ENCODE peak calls at places on chromosomes 7 and 10, in five cellular contexts. Z is GM23248, V is HCT116, U is neuronal stem cell, X is mesenchymal stem cell. S is an unnamed sample.

GRCh38 chr7:110539216-110539615 is 551.7 kb upstream of the LRRN3 start:
- DNase-seq in X (peak; percentile 34), V (no peak), U (no peak), Z (no peak), S (no peak)

GRCh38 chr7:46226860-46227259 is 305.8 kb upstream of the IGFBP3 start:
- DNase-seq in U (no peak), V (no peak), X (no peak), Z (peak; percentile 24), S (no peak)

GRCh38 chr10:22481106-22481505 is 135.8 kb downstream of the SPAG6 start:
- DNase-seq in Z (no peak), V (no peak), U (no peak), X (no peak), S (no peak)

GRCh38 chr10:70786799-70787415 is 1.7 kb upstream of the TBATA start:
- DNase-seq in Z (peak; percentile 70), U (no peak), X (peak; percentile 27), V (no peak), S (no peak)

GRCh38 chr7:139798892-139799291 is 21.1 kb upstream of the HIPK2 start:
- DNase-seq in U (no peak), X (no peak), Z (no peak), V (no peak), S (no peak)

GRCh38 chr10:107790271-107790670 is 625.8 kb upstream of the SORCS1 start:
- DNase-seq in X (peak; percentile 6), U (no peak), Z (peak; percentile 53), V (no peak), S (no peak)

GRCh38 chr7:135801045-135801693 is 52.6 kb upstream of the FAM180A start:
- DNase-seq in Z (peak; percentile 83), U (peak; percentile 61), V (peak; percentile 58), X (peak; percentile 76), S (peak; percentile 38)

GRCh38 chr7:43750016-43750887 is 8.2 kb upstream of the BLVRA start:
- DNase-seq in X (no peak), V (no peak), Z (no peak), U (no peak), S (no peak)

GRCh38 chr10:60384708-60385398 is 4.8 kb downstream of the ANK3 start:
- DNase-seq in V (peak; percentile 63), X (peak; percentile 69), U (no peak), Z (peak; percentile 96), S (no peak)

GRCh38 chr7:50608196-50608906 is 43.1 kb upstream of the DDC start:
- DNase-seq in U (no peak), Z (no peak), X (peak; percentile 10), V (no peak), S (peak; percentile 33)

DNA sequence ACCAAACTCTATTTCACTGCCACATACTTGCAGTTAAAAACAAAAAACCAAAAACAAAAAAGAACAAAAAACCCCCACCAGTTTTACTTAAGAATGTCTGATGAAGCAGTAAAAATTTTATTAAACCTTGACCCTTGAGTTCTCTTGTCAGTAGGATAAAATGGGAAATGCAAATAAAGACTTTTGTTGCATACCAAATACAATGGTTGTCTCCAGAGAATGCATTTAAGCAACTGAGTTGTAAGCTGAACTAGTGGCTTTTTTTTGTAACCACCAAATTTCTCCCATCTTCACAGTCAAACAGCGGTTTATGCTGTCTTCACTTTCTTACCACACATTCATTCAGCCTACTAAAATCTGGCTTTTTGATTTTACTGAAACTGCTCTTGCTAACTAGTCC is 3.1 kb downstream of the SYPL1 start:
- DNase-seq in V (no peak), Z (no peak), X (no peak), U (no peak), S (no peak)
- H3K4me1 ChIP-seq in V (peaks cover 4% of the 10 kb centered on the region), Z (peaks cover 29% of the 10 kb centered on the region), X (no peaks in the 10 kb centered on the region), U (no peaks in the 10 kb centered on the region), S (peaks cover 15% of the 10 kb centered on the region)

GRCh38 chr10:44961231-44961571 is 1.6 kb downstream of the RASSF4 start:
- DNase-seq in Z (no peak), X (no peak), U (no peak), V (no peak), S (peak; percentile 17)

GRCh38 chr10:44961931-44962750 is 2.5 kb downstream of the RASSF4 start:
- DNase-seq in X (no peak), V (no peak), Z (no peak), U (no peak), S (peak; percentile 17)

GRCh38 chr10:44965104-44965503 is 5.5 kb downstream of the RASSF4 start:
- DNase-seq in X (no peak), U (no peak), V (no peak), Z (no peak), S (no peak)

GRCh38 chr10:44963772-44964633 is 4.4 kb downstream of the RASSF4 start:
- DNase-seq in X (peak; percentile 76), U (peak; percentile 72), V (no peak), Z (no peak), S (peak; percentile 59)

GRCh38 chr10:44962870-44963738 is 3.5 kb downstream of the RASSF4 start:
- DNase-seq in U (no peak), Z (no peak), V (no peak), X (peak; percentile 34), S (no peak)
- H3K9ac ChIP-seq in U (peak overlapping the region; percentile 44), Z (no peak overlapping the region), V (no peak overlapping the region), X (no peak overlapping the region), S (peak overlapping the region; percentile 70)

GRCh38 chr10:133048306-133048705 is 39.4 kb upstream of the ADGRA1 start:
- DNase-seq in V (no peak), U (no peak), Z (no peak), X (no peak), S (no peak)
- H3K27me3 ChIP-seq in V (no peaks in the 10 kb centered on the region), U (no peaks in the 10 kb centered on the region), Z (peaks cover 24% of the 10 kb centered on the region), X (peaks cover 22% of the 10 kb centered on the region), S (no peaks in the 10 kb centered on the region)

GRCh38 chr10:77177589-77177988 is 460.0 kb downstream of the KCNMA1 start:
- DNase-seq in Z (no peak), V (no peak), U (no peak), X (no peak), S (no peak)
- H3K4me1 ChIP-seq in Z (peaks cover 24% of the 10 kb centered on the region), V (peaks cover 7% of the 10 kb centered on the region), U (peaks cover 2% of the 10 kb centered on the region), X (peaks cover 13% of the 10 kb centered on the region), S (no peaks in the 10 kb centered on the region)

GRCh38 chr10:789831-790701 is 100.6 kb upstream of the DIP2C start:
- DNase-seq in U (no peak), X (no peak), Z (no peak), V (no peak), S (no peak)

GRCh38 chr10:790821-791551 is 101.5 kb upstream of the DIP2C start:
- DNase-seq in U (no peak), Z (no peak), V (no peak), X (no peak), S (no peak)

GRCh38 chr10:786666-787512 is 97.4 kb upstream of the DIP2C start:
- DNase-seq in X (no peak), U (no peak), Z (no peak), V (no peak), S (peak; percentile 15)

GRCh38 chr10:787933-788651 is 98.6 kb upstream of the DIP2C start:
- DNase-seq in Z (no peak), X (no peak), V (no peak), U (no peak), S (peak; percentile 13)

DNA sequence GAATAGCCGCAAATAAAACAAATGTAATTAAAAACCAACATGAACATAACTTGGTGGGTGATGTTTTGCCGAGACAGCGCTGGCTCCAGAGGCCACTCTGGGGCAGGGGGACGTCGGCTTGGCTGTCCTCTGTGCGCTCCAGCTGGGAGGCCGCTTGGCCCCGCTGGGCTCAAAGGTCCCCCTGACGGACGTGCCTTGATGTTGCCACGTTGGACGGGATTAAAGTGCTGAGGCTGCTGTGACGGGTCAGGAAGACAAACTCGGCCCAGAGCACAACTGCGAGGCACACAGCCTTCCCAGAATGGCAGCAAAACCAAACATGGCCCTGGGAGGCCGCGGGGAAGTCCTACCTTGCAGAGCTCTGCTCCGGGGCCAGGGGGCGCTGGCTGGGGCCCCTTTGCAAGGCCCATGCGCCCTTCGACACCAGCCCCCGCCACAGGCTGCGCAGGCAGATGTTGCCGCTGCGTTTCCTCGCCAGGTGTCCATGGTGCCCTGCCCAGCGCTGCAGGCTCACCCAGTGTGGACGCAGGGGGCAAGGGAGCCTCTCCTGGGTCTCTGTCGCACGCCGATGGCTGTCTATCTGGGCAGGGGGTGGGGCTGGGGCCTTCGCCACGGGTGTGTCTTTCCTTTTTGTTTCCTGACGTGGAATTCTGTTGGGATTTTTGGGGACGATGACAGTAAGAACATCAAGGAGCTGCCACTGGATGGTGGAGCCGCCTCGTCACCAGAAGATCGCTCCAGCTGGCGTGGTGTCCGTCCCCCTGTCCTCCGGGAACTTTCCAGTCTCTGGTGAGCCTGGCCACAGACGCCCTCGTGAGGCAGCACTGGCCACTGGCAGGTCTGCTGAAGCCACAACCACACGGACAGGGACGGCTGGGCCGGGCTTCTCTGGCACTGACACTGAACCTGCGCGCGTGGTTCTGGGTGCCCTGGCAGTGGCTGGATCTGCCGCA is 99.6 kb upstream of the DIP2C start:
- DNase-seq in X (peak; percentile 91), V (peak; percentile 18), U (peak; percentile 57), Z (peak; percentile 92), S (peak; percentile 60)
- H3K9ac ChIP-seq in X (peak overlapping the region; percentile 65), V (no peak overlapping the region), U (peak overlapping the region; percentile 73), Z (peak overlapping the region; percentile 70), S (peak overlapping the region; percentile 26)

GRCh38 chr7:96991850-96992623 is 13.3 kb upstream of the DLX6 start:
- DNase-seq in U (peak; percentile 12), X (no peak), V (no peak), Z (no peak), S (no peak)
- H3K27me3 ChIP-seq in U (peaks cover 74% of the 10 kb centered on the region), X (peaks cover 95% of the 10 kb centered on the region), V (peaks cover 58% of the 10 kb centered on the region), Z (peaks cover 89% of the 10 kb centered on the region), S (peaks cover 68% of the 10 kb centered on the region)

DNA sequence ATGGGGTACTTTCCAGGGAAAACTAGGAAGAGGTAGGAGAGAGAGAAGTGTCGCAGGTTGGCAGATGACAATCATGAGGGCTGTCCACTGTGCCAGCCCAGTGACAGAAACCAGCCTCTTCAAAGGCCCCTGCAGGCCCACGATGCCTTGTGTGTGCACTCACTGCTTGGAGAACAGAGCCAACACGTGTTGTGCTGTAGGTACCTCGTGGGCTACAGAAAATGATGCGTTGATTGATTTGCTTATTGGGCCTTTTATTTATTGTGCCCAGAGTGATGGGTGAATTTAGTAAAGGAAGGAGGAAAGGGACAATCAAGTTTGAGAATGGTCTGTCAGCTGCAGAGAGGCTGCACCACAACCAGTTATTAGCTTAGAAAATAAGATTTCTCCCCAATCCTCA is 215.1 kb downstream of the PLXNA4 start:
- DNase-seq in Z (no peak), U (no peak), V (no peak), X (no peak), S (no peak)
- H3K4me1 ChIP-seq in Z (no peaks in the 10 kb centered on the region), U (no peaks in the 10 kb centered on the region), V (no peaks in the 10 kb centered on the region), X (no peaks in the 10 kb centered on the region), S (no peaks in the 10 kb centered on the region)

DNA sequence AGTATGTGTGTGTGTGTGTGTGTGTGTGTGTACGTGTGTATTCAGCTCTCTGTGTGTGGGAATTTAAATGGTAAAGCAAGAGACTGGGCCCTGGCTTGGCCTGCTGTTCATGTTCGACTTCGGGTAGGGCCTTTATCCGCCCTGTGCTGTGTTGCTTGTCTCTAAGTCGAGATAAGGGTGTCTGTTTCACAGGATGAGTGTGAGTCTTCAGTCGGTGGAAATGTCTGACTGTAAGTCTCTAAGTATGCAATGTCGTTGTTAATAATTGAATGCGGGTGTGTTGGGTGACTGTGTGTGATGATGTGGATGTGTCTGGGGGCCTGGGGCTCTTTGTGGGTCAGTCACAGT is 34.7 kb downstream of the HIF1AN start:
- DNase-seq in U (no peak), X (no peak), V (no peak), Z (no peak), S (no peak)
- H3K9ac ChIP-seq in U (no peak overlapping the region), X (no peak overlapping the region), V (peak overlapping the region; percentile 59), Z (no peak overlapping the region), S (no peak overlapping the region)

DNA sequence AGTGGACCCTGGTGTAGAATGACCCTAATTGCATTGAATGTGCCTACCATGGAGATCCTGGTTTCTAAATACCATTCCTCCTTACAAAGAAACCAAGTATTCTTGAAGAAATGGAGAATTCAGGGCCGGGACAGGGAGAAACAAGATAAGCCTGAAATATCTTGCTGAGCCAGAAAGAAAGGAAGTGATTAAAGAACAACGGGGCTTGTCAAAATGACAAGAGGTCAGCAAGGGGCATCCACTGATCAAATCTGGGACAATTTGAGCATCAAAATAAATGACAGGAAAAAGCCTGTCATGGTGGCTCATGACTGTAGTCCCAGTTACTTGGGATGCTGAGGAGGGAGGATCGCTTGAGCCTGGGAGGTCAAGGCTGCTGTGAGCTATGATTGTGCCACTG is 8.1 kb downstream of the ABHD11 start:
- DNase-seq in V (no peak), U (no peak), Z (no peak), X (no peak), S (no peak)
- H3K27me3 ChIP-seq in V (no peaks in the 10 kb centered on the region), U (no peaks in the 10 kb centered on the region), Z (no peaks in the 10 kb centered on the region), X (peaks cover 3% of the 10 kb centered on the region), S (no peaks in the 10 kb centered on the region)